ENCODE peak calls at places on chromosomes 13 and 19, in seven cellular contexts. U is IMR-90, E is mesenchymal stem cell, X is H9, K is mesendoderm, C is neuronal stem cell, Y is H1. T is an unnamed sample.

GRCh38 chr19:45446944-45447343 is 20.9 kb upstream of the FOSB start:
- DNase-seq in U (no peak), E (no peak), X (no peak), K (no peak), C (no peak), Y (no peak), T (no peak)

GRCh38 chr13:50140742-50141659 is 125.8 kb downstream of the KCNRG start:
- DNase-seq in U (no peak), E (no peak), X (no peak), K (peak), C (peak), Y (no peak), T (peak)

GRCh38 chr13:64446372-64446771 is 2783.8 kb downstream of the PCDH9 start:
- DNase-seq in U (no peak), E (no peak), X (no peak), K (peak), C (no peak), Y (no peak), T (no peak)

GRCh38 chr13:21675095-21676007 is 4.5 kb downstream of the FGF9 start:
- DNase-seq in U (no peak), E (no peak), X (peak), K (peak), C (peak), Y (no peak), T (peak)

GRCh38 chr19:791605-792360 is 5.5 kb upstream of the PTBP1 start:
- DNase-seq in U (no peak), E (no peak), X (peak), K (no peak), C (no peak), Y (no peak), T (no peak)

GRCh38 chr13:22454586-22454985 is 726.2 kb upstream of the SGCG start:
- DNase-seq in U (no peak), E (peak), X (peak), K (peak), C (no peak), Y (peak), T (peak)

GRCh38 chr13:31172001-31172400 is 10.3 kb upstream of the HSPH1 start:
- DNase-seq in U (peak), E (peak), X (no peak), K (no peak), C (no peak), Y (no peak), T (peak)

GRCh38 chr13:109344552-109345157 is 441.7 kb downstream of the IRS2 start:
- DNase-seq in U (peak), E (peak), X (no peak), K (peak), C (no peak), Y (no peak), T (peak)

GRCh38 chr19:11373166-11373884 is 1.1 kb upstream of the SWSAP1 start:
- DNase-seq in U (no peak), E (peak), X (peak), K (peak), C (peak), Y (no peak), T (peak)

GRCh38 chr13:77213644-77214043 is 113.2 kb downstream of the MYCBP2 start:
- DNase-seq in U (peak), E (peak), X (no peak), K (no peak), C (no peak), Y (no peak), T (peak)

GRCh38 chr13:33379597-33379996 is 94.0 kb upstream of the STARD13 start:
- DNase-seq in U (no peak), E (no peak), X (peak), K (peak), C (no peak), Y (no peak), T (no peak)

GRCh38 chr13:46101488-46102289 is 3.1 kb downstream of the CPB2 start:
- DNase-seq in U (no peak), E (no peak), X (no peak), K (no peak), C (no peak), Y (no peak), T (no peak)

GRCh38 chr13:106038752-106039151 is 496.7 kb downstream of the EFNB2 start:
- DNase-seq in U (peak), E (peak), X (no peak), K (no peak), C (no peak), Y (no peak), T (no peak)

GRCh38 chr13:110630566-110631119 is 15.3 kb downstream of the NAXD start:
- DNase-seq in U (no peak), E (no peak), X (no peak), K (no peak), C (no peak), Y (no peak), T (no peak)

GRCh38 chr13:27960362-27961226 is 8.5 kb downstream of the CDX2 start:
- DNase-seq in U (no peak), E (peak), X (peak), K (peak), C (no peak), Y (no peak), T (peak)

GRCh38 chr13:43107780-43108179 is 84.4 kb downstream of the DNAJC15 start:
- DNase-seq in U (peak), E (peak), X (no peak), K (no peak), C (no peak), Y (no peak), T (no peak)

GRCh38 chr19:2016041-2016807 is 710 bp upstream of the BTBD2 start:
- DNase-seq in U (peak), E (peak), X (peak), K (peak), C (peak), Y (no peak), T (no peak)

GRCh38 chr13:23960566-23961156 is 63.4 kb upstream of the C1QTNF9B start:
- DNase-seq in U (peak), E (peak), X (no peak), K (peak), C (peak), Y (no peak), T (peak)

DNA sequence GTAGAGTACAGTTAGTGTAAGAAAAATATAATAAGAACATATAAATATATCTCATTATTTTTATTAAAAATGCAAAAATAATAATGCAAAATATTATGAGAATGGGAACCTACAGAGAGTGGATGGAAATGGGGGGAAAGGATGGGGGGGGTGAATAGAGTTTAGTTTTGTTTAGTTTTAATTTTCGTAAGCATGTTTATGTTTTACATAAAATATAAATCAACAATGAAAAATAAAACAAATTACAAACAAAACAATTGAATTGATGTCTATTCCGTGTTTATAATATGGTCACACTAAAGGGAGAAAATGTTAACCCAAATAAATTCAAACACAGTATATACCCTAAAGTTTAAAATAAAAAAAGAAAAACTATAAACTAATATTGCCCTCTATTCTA is 1717.4 kb upstream of the SPRY2 start:
- DNase-seq in U (no peak), E (no peak), X (no peak), K (no peak), C (no peak), Y (no peak), T (no peak)
- H3K18ac ChIP-seq in U (no peak), E (no peak), X (no peak), K (no peak), C (no peak), Y (no peak), T (no peak)

GRCh38 chr19:46904114-46905060 is 43.6 kb downstream of the ARHGAP35 start:
- DNase-seq in U (peak), E (peak), X (no peak), K (peak), C (no peak), Y (no peak), T (peak)

GRCh38 chr19:46900341-46900740 is 39.5 kb downstream of the ARHGAP35 start:
- DNase-seq in U (no peak), E (no peak), X (no peak), K (no peak), C (no peak), Y (no peak), T (peak)

GRCh38 chr19:46903458-46903857 is 42.7 kb downstream of the ARHGAP35 start:
- DNase-seq in U (no peak), E (peak), X (no peak), K (peak), C (no peak), Y (no peak), T (peak)

GRCh38 chr19:46902402-46902766 is 41.6 kb downstream of the ARHGAP35 start:
- DNase-seq in U (peak), E (peak), X (no peak), K (peak), C (no peak), Y (no peak), T (peak)

DNA sequence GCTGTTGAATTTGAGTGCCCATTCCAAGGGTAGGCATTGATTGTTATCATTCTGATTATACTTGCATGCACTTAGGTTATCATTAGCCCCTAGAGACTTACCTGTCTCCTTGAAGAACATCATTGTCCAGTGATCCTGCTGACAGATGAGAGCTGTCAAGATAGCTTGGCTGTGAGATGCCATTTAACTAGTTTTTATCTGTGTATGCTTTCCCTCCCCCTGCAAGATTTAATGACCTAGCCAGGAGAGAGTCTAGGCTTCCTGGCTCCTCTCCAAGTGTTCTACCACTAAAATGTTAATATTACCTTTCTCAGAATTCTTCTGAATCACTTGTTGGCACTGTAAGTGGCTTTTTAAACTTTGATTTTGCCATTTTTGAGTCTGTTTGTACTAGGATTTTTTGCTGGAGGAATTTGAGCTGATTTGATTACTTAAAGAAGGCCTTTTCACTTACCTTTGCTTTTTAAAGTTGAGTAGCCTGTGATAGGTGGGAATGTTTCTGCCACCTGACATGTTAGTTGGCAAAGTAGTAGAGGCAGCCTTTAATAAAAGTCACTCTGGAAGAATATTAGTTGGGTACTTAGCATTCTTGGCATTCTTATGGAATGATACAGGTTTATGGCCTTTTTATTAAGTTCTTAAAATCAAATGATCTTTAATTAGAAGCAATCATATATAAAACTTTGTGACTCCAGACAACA is 41.1 kb downstream of the ARHGAP35 start:
- DNase-seq in U (peak), E (no peak), X (no peak), K (no peak), C (no peak), Y (no peak), T (peak)
- H3K4me2 ChIP-seq in U (peak), E (peak), X (no peak), K (no peak), C (no peak), Y (no peak), T (peak)

GRCh38 chr13:91165758-91166157 is 181.7 kb upstream of the MIR17HG start:
- DNase-seq in U (no peak), E (no peak), X (no peak), K (no peak), C (no peak), Y (no peak), T (no peak)

GRCh38 chr13:91158015-91158390 is 189.5 kb upstream of the MIR17HG start:
- DNase-seq in U (no peak), E (no peak), X (no peak), K (no peak), C (no peak), Y (no peak), T (no peak)

GRCh38 chr13:91166714-91167511 is 180.6 kb upstream of the MIR17HG start:
- DNase-seq in U (no peak), E (peak), X (no peak), K (no peak), C (no peak), Y (no peak), T (no peak)

GRCh38 chr13:91157273-91158014 is 190.0 kb upstream of the MIR17HG start:
- DNase-seq in U (no peak), E (no peak), X (no peak), K (no peak), C (no peak), Y (no peak), T (no peak)

DNA sequence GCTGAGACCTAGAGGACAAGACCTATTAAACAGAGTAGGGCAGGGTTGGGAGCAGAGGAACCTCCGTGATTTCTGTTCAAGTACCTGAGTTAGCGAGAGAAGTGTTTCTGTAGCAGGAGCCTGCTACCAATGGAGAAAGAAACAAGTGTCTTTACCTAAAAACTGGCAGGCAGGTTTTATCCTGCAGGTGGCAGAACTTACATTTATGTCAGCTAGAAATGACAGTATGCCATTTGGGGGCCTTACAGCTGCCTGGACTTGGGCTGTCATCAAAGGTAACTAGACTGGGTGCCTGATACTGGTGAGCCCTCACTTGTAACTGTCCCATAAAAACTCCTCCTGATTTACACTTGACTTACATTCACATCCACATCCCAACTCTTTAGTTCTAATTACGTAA is 185.3 kb upstream of the MIR17HG start:
- DNase-seq in U (no peak), E (no peak), X (no peak), K (peak), C (no peak), Y (no peak), T (no peak)
- H3K18ac ChIP-seq in U (no peak), E (no peak), X (no peak), K (no peak), C (no peak), Y (no peak), T (no peak)

DNA sequence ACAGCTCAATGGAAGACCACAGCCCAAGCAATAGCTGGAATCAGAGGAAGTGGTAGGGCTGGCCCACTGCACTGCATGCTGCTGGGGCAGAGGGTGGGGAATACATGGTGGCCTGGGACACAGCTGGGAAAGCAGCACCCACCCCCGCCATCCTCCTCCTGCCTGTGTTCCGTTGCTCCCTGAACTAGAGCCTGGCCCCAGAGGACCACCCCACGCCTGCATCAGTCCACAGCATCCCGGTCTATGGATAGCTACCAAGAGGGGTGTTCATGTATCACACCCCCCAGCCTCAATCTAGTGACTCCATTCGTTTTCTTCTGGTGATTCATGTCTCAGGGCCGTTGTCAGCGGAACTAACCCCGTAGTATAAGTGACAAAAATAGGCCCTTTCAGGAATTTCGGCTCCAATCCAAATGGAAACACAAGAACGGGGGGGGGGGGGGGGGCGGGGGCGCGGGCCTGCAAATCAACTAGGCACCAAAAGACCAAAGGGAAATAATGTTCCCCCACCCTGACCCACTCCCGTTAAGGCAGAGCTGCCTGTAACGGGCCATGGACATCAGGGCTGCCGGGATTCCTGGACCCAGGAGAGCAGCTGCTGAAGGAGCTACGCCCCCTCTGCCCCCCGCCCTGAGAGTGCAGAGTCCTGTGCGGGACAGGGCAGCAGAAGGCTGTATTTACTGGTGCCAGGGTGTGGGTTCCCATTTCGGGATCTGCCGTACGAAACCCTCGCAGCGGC is 18.9 kb upstream of the EPHX3 start:
- DNase-seq in U (peak), E (peak), X (no peak), K (no peak), C (no peak), Y (no peak), T (peak)
- H3K4me2 ChIP-seq in U (peak), E (no peak), X (no peak), K (no peak), C (no peak), Y (no peak), T (no peak)

GRCh38 chr13:99606322-99607089 is 105.2 kb downstream of the TM9SF2 start:
- DNase-seq in U (peak), E (peak), X (peak), K (peak), C (peak), Y (peak), T (peak)
- H3K18ac ChIP-seq in U (peak), E (peak), X (peak), K (peak), C (peak), Y (peak), T (peak)

DNA sequence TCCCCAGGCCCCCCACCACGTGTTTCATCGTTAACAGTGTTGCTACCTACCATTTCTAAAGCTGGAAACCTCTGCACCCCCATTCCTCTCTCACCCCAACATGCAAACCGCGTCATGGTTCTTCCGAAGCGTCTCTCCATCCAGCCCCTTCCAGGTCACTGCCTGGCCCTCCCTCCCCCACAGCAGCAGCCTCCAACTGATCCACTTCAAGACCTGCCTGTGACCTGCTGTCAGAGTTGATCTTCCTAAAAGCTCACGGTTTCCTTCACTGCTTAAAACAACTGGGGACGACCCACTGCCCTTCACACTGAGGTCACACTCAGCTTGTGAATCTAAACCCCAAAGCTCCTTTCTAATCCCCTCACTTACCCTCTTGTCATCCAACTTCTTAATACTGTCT is 47.7 kb downstream of the STK24 start:
- DNase-seq in U (no peak), E (no peak), X (no peak), K (no peak), C (no peak), Y (no peak), T (no peak)
- H3K4me2 ChIP-seq in U (no peak), E (no peak), X (no peak), K (no peak), C (no peak), Y (no peak), T (no peak)

GRCh38 chr13:107685876-107686275 is 529.5 kb downstream of the LIG4 start:
- DNase-seq in U (no peak), E (no peak), X (no peak), K (no peak), C (no peak), Y (no peak), T (no peak)
- H3K18ac ChIP-seq in U (no peak), E (no peak), X (no peak), K (no peak), C (no peak), Y (no peak), T (no peak)